ENCODE peak calls at places on chromosomes 1 and 21, in ten cellular contexts. W is SHP77 treated with DMSO at 0.1 percent for 48 hours; J is GM18507; I is nucleus accumbens; S is amniotic stem cell; Q is ecto neural progenitor cell; D is activated CD4-positive, alpha-beta T cell treated with anti-CD3 and anti-CD28 coated beads for 4 hours; C is Calu3; K is cardiac fibroblast; X is ovary. O is an unnamed sample.
A peak's percentile ranks its signal among the peaks of the same experiment; 100 is the strongest.

GRCh38 chr1:22850681-22851080 is 122.0 kb downstream of the LACTBL1 start:
- DNase-seq in W (no peak), J (no peak), I (no peak), S (no peak), Q (no peak), D (no peak), C (no peak), K (peak; percentile 12), X (peak; percentile 73), O (peak; percentile 87)

GRCh38 chr1:156797212-156797871 is 19.3 kb downstream of the SH2D2A start:
- DNase-seq in W (peak; percentile 42), J (no peak), I (no peak), S (peak; percentile 27), Q (no peak), D (peak; percentile 46), C (peak; percentile 69), K (peak; percentile 70), X (no peak), O (peak; percentile 43)

GRCh38 chr1:181139631-181140051 is 51.1 kb downstream of the IER5 start:
- DNase-seq in W (no peak), J (no peak), I (no peak), S (no peak), Q (no peak), D (no peak), C (peak; percentile 40), K (peak; percentile 90), X (no peak), O (peak; percentile 17)

GRCh38 chr1:157042852-157043251 is 2.7 kb downstream of the ARHGEF11 start:
- DNase-seq in W (no peak), J (no peak), I (no peak), S (no peak), Q (no peak), D (no peak), C (no peak), K (no peak), X (no peak), O (no peak)

GRCh38 chr1:206557636-206558473 is 50.5 kb downstream of the RASSF5 start:
- DNase-seq in W (no peak), J (no peak), I (no peak), S (no peak), Q (no peak), D (no peak), C (no peak), K (no peak), X (no peak), O (no peak)

GRCh38 chr21:42319368-42319767 is 4.2 kb upstream of the TFF3 start:
- DNase-seq in W (peak; percentile 14), J (no peak), I (no peak), S (no peak), Q (peak; percentile 34), D (no peak), C (no peak), K (no peak), X (no peak), O (no peak)

GRCh38 chr1:151790940-151791651 is 796 bp upstream of the TDRKH start:
- DNase-seq in W (peak; percentile 48), J (no peak), I (no peak), S (no peak), Q (peak; percentile 58), D (no peak), C (peak; percentile 22), K (peak; percentile 13), X (peak; percentile 40), O (no peak)

GRCh38 chr1:15417365-15417934 is 7.8 kb downstream of the EFHD2 start:
- DNase-seq in W (no peak), J (no peak), I (no peak), S (peak; percentile 41), Q (no peak), D (peak; percentile 73), C (peak; percentile 70), K (peak; percentile 74), X (no peak), O (peak; percentile 31)

GRCh38 chr1:171901245-171901644 is 59.9 kb downstream of the DNM3 start:
- DNase-seq in W (no peak), J (no peak), I (no peak), S (no peak), Q (no peak), D (no peak), C (no peak), K (peak; percentile 11), X (no peak), O (peak; percentile 41)

GRCh38 chr1:116842654-116843053 is 67.1 kb upstream of the PTGFRN start:
- DNase-seq in W (no peak), J (no peak), I (no peak), S (no peak), Q (no peak), D (no peak), C (no peak), K (no peak), X (no peak), O (no peak)